ENCODE peak calls at places on chromosomes 5 and 9, in seven cellular contexts. S, Y, A, F, J, K and C are unnamed samples.

GRCh38 chr5:83965431-83965830 is 244.8 kb upstream of the HAPLN1 start:
- DNase-seq in S (no peak), Y (no peak), A (no peak), F (no peak), J (no peak), K (no peak), C (no peak)

GRCh38 chr5:169165052-169165451 is 135.9 kb downstream of the SLIT3 start:
- DNase-seq in S (peak), Y (no peak), A (no peak), F (no peak), J (no peak), K (no peak), C (peak)

GRCh38 chr9:92481029-92481633 is 1.2 kb downstream of the ASPN start:
- DNase-seq in S (peak), Y (no peak), A (no peak), F (no peak), J (no peak), K (no peak), C (peak)

GRCh38 chr5:170638454-170639220 is 134.8 kb downstream of the KCNIP1 start:
- DNase-seq in S (peak), Y (peak), A (no peak), F (peak), J (peak), K (peak), C (peak)

GRCh38 chr5:156621719-156622118 is 228.4 kb upstream of the PPP1R2B start:
- DNase-seq in S (no peak), Y (no peak), A (no peak), F (no peak), J (no peak), K (no peak), C (no peak)

GRCh38 chr5:110335361-110336046 is 391.0 kb downstream of the TMEM232 start:
- DNase-seq in S (no peak), Y (no peak), A (no peak), F (no peak), J (no peak), K (no peak), C (no peak)

GRCh38 chr5:136200761-136201160 is 7.8 kb upstream of the SMIM32 start:
- DNase-seq in S (no peak), Y (no peak), A (no peak), F (no peak), J (no peak), K (no peak), C (no peak)

GRCh38 chr5:37776826-37777225 is 63.0 kb downstream of the GDNF start:
- DNase-seq in S (no peak), Y (no peak), A (no peak), F (no peak), J (no peak), K (no peak), C (no peak)

GRCh38 chr9:8652282-8652681 is 852.7 kb upstream of the DMAC1 start:
- DNase-seq in S (no peak), Y (no peak), A (no peak), F (no peak), J (no peak), K (no peak), C (no peak)

GRCh38 chr5:42951169-42951846 is 88.8 kb downstream of the ANXA2R start:
- DNase-seq in S (no peak), Y (peak), A (no peak), F (no peak), J (peak), K (no peak), C (no peak)

GRCh38 chr5:17129093-17129492 is 88.3 kb upstream of the BASP1 start:
- DNase-seq in S (no peak), Y (no peak), A (no peak), F (no peak), J (no peak), K (no peak), C (no peak)

GRCh38 chr5:37248970-37249819 is at the start of gene CPLANE1:
- DNase-seq in S (peak), Y (peak), A (peak), F (peak), J (peak), K (peak), C (peak)

GRCh38 chr5:31579558-31579957 is 47.5 kb downstream of the C5orf22 start:
- DNase-seq in S (no peak), Y (no peak), A (no peak), F (no peak), J (no peak), K (no peak), C (no peak)

GRCh38 chr9:129289883-129290282 is 111.8 kb upstream of the IER5L start:
- DNase-seq in S (no peak), Y (no peak), A (no peak), F (no peak), J (peak), K (no peak), C (no peak)

GRCh38 chr5:174617285-174617684 is 107.1 kb upstream of the MSX2 start:
- DNase-seq in S (no peak), Y (no peak), A (no peak), F (no peak), J (no peak), K (no peak), C (no peak)

GRCh38 chr9:126508171-126508591 is 105.5 kb upstream of the LMX1B start:
- DNase-seq in S (no peak), Y (no peak), A (no peak), F (no peak), J (no peak), K (no peak), C (no peak)

GRCh38 chr9:93630806-93631411 is 54.5 kb downstream of the PHF2 start:
- DNase-seq in S (no peak), Y (no peak), A (no peak), F (no peak), J (no peak), K (no peak), C (no peak)

GRCh38 chr5:9782806-9783560 is 152.8 kb upstream of the TAS2R1 start:
- DNase-seq in S (no peak), Y (no peak), A (no peak), F (no peak), J (no peak), K (no peak), C (no peak)

GRCh38 chr5:57488308-57488955 is 5.8 kb upstream of the ACTBL2 start:
- DNase-seq in S (no peak), Y (no peak), A (no peak), F (no peak), J (no peak), K (peak), C (peak)

GRCh38 chr9:131704195-131704983 is 35.5 kb downstream of the RAPGEF1 start:
- DNase-seq in S (peak), Y (no peak), A (no peak), F (no peak), J (no peak), K (no peak), C (peak)

GRCh38 chr9:131590449-131590848 is 45.1 kb downstream of the PRRT1B start:
- DNase-seq in S (no peak), Y (no peak), A (no peak), F (no peak), J (no peak), K (no peak), C (no peak)